ENCODE peak calls at places on chromosomes 5 and 9, in five cellular contexts. Z is ACHN, V is T-helper 1 cell, I is LoVo, H is omental fat pad. A is an unnamed sample.

GRCh38 chr5:174615986-174616500 is 108.3 kb upstream of the MSX2 start:
- DNase-seq in V (no peak), I (no peak), H (no peak), Z (no peak), A (peak; percentile 63)

GRCh38 chr5:98433673-98434072 is 339.8 kb upstream of the RGMB start:
- DNase-seq in I (no peak), Z (no peak), H (no peak), V (no peak), A (no peak)

GRCh38 chr5:121634946-121635345 is 216.7 kb upstream of the FTMT start:
- DNase-seq in H (no peak), V (no peak), I (no peak), Z (no peak), A (no peak)

GRCh38 chr9:126058631-126059030 is 268.0 kb upstream of the MVB12B start:
- DNase-seq in Z (no peak), I (no peak), H (no peak), V (no peak), A (no peak)

GRCh38 chr9:136756134-136756438 is 2.0 kb downstream of the LCN8 start:
- DNase-seq in H (no peak), I (no peak), Z (no peak), V (no peak), A (no peak)

GRCh38 chr5:58887721-58888409 is 305.0 kb downstream of the RAB3C start:
- DNase-seq in H (no peak), I (no peak), Z (no peak), V (peak; percentile 67), A (no peak)

GRCh38 chr5:174623438-174624019 is 100.9 kb upstream of the MSX2 start:
- DNase-seq in Z (no peak), V (no peak), H (no peak), I (no peak), A (no peak)

GRCh38 chr9:86098793-86099694 is at the start of gene GOLM1:
- DNase-seq in Z (peak; percentile 63), V (peak; percentile 33), H (no peak), I (peak; percentile 76), A (no peak)

GRCh38 chr5:43037929-43038510 is 2.1 kb downstream of the ANXA2R start:
- DNase-seq in I (peak; percentile 59), H (no peak), Z (no peak), V (peak; percentile 85), A (no peak)

A was measured in PC-9.